ENCODE peak calls at places on chromosomes 16 and 17, in nine cellular contexts. Z, Q, T, M, I, L, A, P and R are unnamed samples.

GRCh38 chr17:2853722-2854580 is 57.7 kb downstream of the RAP1GAP2 start:
- DNase-seq in Z (peak; percentile 65), Q (no peak), T (peak; percentile 53), M (no peak), I (peak; percentile 60), L (no peak), A (no peak), P (no peak), R (no peak)

GRCh38 chr16:15770107-15770506 is 86.7 kb downstream of the MYH11 start:
- DNase-seq in Z (no peak), Q (no peak), T (no peak), M (no peak), I (no peak), L (no peak), A (no peak), P (no peak), R (no peak)

GRCh38 chr17:70872194-70872593 is 702.9 kb downstream of the KCNJ2 start:
- DNase-seq in Z (no peak), Q (no peak), T (no peak), M (no peak), I (no peak), L (no peak), A (no peak), P (no peak), R (no peak)

GRCh38 chr16:87391324-87391949 is 699 bp upstream of the MAP1LC3B start:
- DNase-seq in Z (peak; percentile 65), Q (peak; percentile 52), T (peak; percentile 89), M (no peak), I (no peak), L (no peak), A (no peak), P (no peak), R (no peak)

GRCh38 chr17:82267575-82268379 is 5.7 kb downstream of the CSNK1D start:
- DNase-seq in Z (peak; percentile 92), Q (peak; percentile 89), T (peak; percentile 94), M (peak; percentile 92), I (peak; percentile 87), L (peak; percentile 82), A (no peak), P (no peak), R (peak; percentile 83)

GRCh38 chr16:50251375-50252081 is 14.8 kb upstream of the ADCY7 start:
- DNase-seq in Z (no peak), Q (no peak), T (no peak), M (no peak), I (no peak), L (no peak), A (no peak), P (no peak), R (no peak)

GRCh38 chr16:79997257-79997656 is 396.7 kb upstream of the MAF start:
- DNase-seq in Z (no peak), Q (no peak), T (no peak), M (no peak), I (no peak), L (no peak), A (no peak), P (no peak), R (no peak)

GRCh38 chr16:84982434-84982833 is 28.9 kb downstream of the ZDHHC7 start:
- DNase-seq in Z (peak; percentile 67), Q (no peak), T (peak; percentile 72), M (no peak), I (no peak), L (no peak), A (no peak), P (no peak), R (no peak)

DNA sequence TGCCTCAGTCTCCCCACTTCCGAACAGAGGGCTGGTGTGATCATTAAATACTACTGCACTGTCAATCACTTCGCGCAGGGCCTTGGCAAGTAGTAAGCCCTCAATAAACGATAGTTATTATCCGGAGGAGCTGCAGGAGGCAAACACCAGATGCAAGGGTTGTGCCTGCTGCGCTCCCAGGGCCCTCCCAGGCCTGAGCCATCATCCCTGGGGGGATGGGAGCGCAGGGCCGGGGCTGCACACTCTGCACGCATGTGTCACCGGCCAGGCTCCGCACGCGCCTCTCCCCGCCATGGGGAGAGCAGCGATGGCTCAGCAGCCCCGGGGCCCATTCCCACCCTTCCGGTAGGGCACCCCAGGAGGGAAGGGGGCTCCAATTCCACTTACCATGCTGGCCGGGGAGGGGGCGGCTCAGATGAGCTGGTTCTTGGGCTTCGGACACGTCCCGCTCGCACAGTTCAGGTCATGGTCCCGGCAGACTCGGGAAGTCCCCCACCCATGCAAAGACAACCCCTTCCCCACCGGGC is 723 bp downstream of the XPO6 start:
- DNase-seq in Z (peak; percentile 77), Q (peak; percentile 31), T (peak; percentile 78), M (peak; percentile 22), I (peak; percentile 76), L (no peak), A (no peak), P (peak; percentile 69), R (peak; percentile 30)
- H3K27ac ChIP-seq in Z (peak overlapping the region; percentile 93), Q (peak overlapping the region; percentile 90), T (peak overlapping the region; percentile 85), M (peak overlapping the region; percentile 83), I (peak overlapping the region; percentile 32), L (peak overlapping the region; percentile 79), A (peak overlapping the region; percentile 84), P (peak overlapping the region; percentile 57), R (peak overlapping the region; percentile 62)

GRCh38 chr17:38452719-38453118 is 24.5 kb downstream of the ARHGAP23 start:
- DNase-seq in Z (no peak), Q (no peak), T (no peak), M (no peak), I (no peak), L (no peak), A (no peak), P (no peak), R (no peak)

GRCh38 chr17:38451030-38451839 is 23.0 kb downstream of the ARHGAP23 start:
- DNase-seq in Z (no peak), Q (no peak), T (peak; percentile 64), M (peak; percentile 69), I (peak; percentile 92), L (no peak), A (no peak), P (no peak), R (no peak)

GRCh38 chr17:38449364-38449763 is 21.1 kb downstream of the ARHGAP23 start:
- DNase-seq in Z (no peak), Q (no peak), T (no peak), M (peak; percentile 74), I (peak; percentile 95), L (no peak), A (peak; percentile 66), P (no peak), R (no peak)

GRCh38 chr17:38451840-38452529 is 23.7 kb downstream of the ARHGAP23 start:
- DNase-seq in Z (no peak), Q (no peak), T (no peak), M (peak; percentile 37), I (peak; percentile 68), L (no peak), A (no peak), P (no peak), R (no peak)

GRCh38 chr17:38450699-38451029 is 22.4 kb downstream of the ARHGAP23 start:
- DNase-seq in Z (no peak), Q (no peak), T (no peak), M (no peak), I (no peak), L (no peak), A (no peak), P (no peak), R (no peak)
- H3K27ac ChIP-seq in Z (peak overlapping the region; percentile 73), Q (peak overlapping the region; percentile 64), T (peak overlapping the region; percentile 68), M (peak overlapping the region; percentile 60), I (peak overlapping the region; percentile 81), L (peak overlapping the region; percentile 71), A (peak overlapping the region; percentile 73), P (no peak overlapping the region), R (peak overlapping the region; percentile 83)

GRCh38 chr17:8324913-8325312 is 14.7 kb upstream of the ODF4 start:
- DNase-seq in Z (no peak), Q (no peak), T (no peak), M (no peak), I (no peak), L (no peak), A (no peak), P (no peak), R (no peak)

GRCh38 chr17:8332128-8332527 is 7.5 kb upstream of the ODF4 start:
- DNase-seq in Z (no peak), Q (no peak), T (no peak), M (no peak), I (no peak), L (no peak), A (no peak), P (no peak), R (no peak)

GRCh38 chr17:8322078-8322477 is 12.0 kb downstream of the ARHGEF15 start:
- DNase-seq in Z (no peak), Q (no peak), T (no peak), M (no peak), I (no peak), L (no peak), A (no peak), P (no peak), R (no peak)

GRCh38 chr17:8324132-8324531 is 14.1 kb downstream of the ARHGEF15 start:
- DNase-seq in Z (no peak), Q (no peak), T (no peak), M (no peak), I (no peak), L (no peak), A (no peak), P (no peak), R (no peak)

DNA sequence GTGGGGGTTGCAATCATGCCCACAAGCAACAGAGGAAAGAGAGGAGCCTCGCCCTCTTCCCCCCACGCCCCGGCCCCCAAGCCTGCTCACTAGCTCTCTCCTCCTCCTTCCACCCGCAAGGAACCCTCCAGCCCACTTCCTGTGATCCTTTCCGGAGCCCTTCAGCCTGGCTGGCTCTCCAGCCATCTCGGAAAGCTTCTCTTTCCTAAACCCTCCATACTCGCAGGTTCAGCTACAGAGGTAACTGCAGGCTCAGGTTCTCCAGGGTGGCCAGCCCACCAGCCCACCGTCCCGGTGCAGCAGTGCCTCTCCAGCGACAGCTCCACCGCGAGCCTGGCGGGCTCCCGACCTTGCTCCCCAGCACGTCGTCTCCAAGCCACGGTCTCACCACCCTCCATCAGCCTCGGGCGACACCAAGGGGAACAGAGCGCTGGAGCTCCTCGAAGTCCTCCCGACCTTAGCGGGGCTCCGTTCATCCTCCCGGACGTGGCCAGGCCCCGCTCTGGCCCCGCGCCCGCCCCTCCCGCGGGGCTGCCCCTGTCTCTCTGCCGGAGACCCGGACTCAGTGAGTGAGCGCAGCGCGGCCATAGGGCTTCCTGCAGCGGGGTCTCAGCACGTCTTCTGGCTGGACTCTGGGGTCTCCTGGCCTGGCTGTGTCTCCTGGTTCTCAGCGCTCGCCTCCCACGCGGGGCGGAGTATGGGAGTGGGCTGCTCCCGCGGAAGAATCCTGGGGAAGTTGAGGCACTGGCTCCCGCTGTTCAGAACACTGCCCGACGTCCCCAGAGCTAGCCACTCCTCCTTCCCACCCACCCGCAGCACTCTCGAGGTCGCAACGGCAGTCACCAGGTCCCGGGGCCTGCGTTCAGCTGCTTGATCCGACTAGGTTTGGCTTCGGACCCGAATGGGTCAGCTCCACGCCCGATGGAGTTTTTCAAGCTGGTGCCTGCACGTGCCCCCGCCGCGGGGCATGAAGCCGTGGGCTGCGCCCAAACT is 12.8 kb upstream of the ODF4 start:
- DNase-seq in Z (no peak), Q (peak; percentile 19), T (no peak), M (no peak), I (no peak), L (no peak), A (no peak), P (no peak), R (no peak)
- H3K27ac ChIP-seq in Z (peak overlapping the region; percentile 51), Q (no peak overlapping the region), T (peak overlapping the region; percentile 78), M (peak overlapping the region; percentile 52), I (no peak overlapping the region), L (no peak overlapping the region), A (no peak overlapping the region), P (no peak overlapping the region), R (peak overlapping the region; percentile 38)

DNA sequence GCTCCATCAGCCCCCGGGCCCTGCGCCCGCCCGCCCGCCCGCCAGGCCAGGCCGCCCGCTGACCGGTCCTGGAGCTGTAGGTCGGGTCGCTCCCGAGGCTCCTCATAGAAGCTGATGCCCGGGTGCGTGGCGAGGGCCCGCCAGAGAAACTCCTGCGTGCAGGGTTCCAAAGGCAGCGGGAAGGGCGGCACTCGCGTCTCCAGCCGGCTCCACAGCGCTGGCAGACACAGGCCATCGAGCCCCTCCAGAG is 181 bp downstream of the GTF3C1 start:
- DNase-seq in Z (no peak), Q (no peak), T (no peak), M (no peak), I (no peak), L (no peak), A (no peak), P (no peak), R (no peak)
- H3K27ac ChIP-seq in Z (peak overlapping the region; percentile 91), Q (peak overlapping the region; percentile 32), T (peak overlapping the region; percentile 90), M (peak overlapping the region; percentile 94), I (no peak overlapping the region), L (peak overlapping the region; percentile 52), A (peak overlapping the region; percentile 40), P (peak overlapping the region; percentile 60), R (peak overlapping the region; percentile 64)